ENCODE peak calls at places on chromosomes 16 and 17, in ten cellular contexts. R is pulmonary artery endothelial cell; H is heart right ventricle; J is colonic mucosa; E is naive thymus-derived CD8-positive, alpha-beta T cell; Q is hepatic stellate cell; F is NCI-H1092; C is lung microvascular endothelial cell; O is lower leg skin; B is cardiac muscle cell. K is an unnamed sample.

GRCh38 chr17:1959871-1960569 is 65.1 kb downstream of the RTN4RL1 start:
- DNase-seq in R (no peak), H (no peak), J (no peak), E (no peak), Q (no peak), F (no peak), C (no peak), O (no peak), B (peak), K (no peak)

GRCh38 chr16:52526830-52527229 is 20.1 kb downstream of the TOX3 start:
- DNase-seq in R (no peak), H (no peak), J (no peak), E (no peak), Q (no peak), F (no peak), C (no peak), O (no peak), B (no peak), K (no peak)

GRCh38 chr17:48623583-48623982 is 2.6 kb downstream of the HOXB9 start:
- DNase-seq in R (no peak), H (no peak), J (no peak), E (no peak), Q (no peak), F (no peak), C (no peak), O (no peak), B (no peak), K (no peak)

GRCh38 chr17:12743046-12743445 is 46.3 kb upstream of the ARHGAP44 start:
- DNase-seq in R (no peak), H (no peak), J (peak), E (no peak), Q (no peak), F (no peak), C (no peak), O (no peak), B (peak), K (no peak)

GRCh38 chr17:77407321-77408277 is 266.8 kb downstream of the SEC14L1 start:
- DNase-seq in R (no peak), H (no peak), J (no peak), E (no peak), Q (no peak), F (no peak), C (no peak), O (no peak), B (no peak), K (no peak)

GRCh38 chr16:11735801-11736200 is 6.9 kb downstream of the TXNDC11 start:
- DNase-seq in R (no peak), H (no peak), J (no peak), E (no peak), Q (no peak), F (no peak), C (no peak), O (peak), B (no peak), K (no peak)

GRCh38 chr17:74995847-74996246 is 8.4 kb downstream of the CDR2L start:
- DNase-seq in R (no peak), H (no peak), J (no peak), E (no peak), Q (no peak), F (no peak), C (no peak), O (no peak), B (no peak), K (no peak)

GRCh38 chr17:30238387-30239088 is 3.0 kb upstream of the SLC6A4 start:
- DNase-seq in R (no peak), H (no peak), J (no peak), E (no peak), Q (no peak), F (no peak), C (no peak), O (peak), B (no peak), K (no peak)

GRCh38 chr16:46768809-46769208 is 20.7 kb upstream of the MYLK3 start:
- DNase-seq in R (no peak), H (no peak), J (no peak), E (no peak), Q (no peak), F (peak), C (no peak), O (no peak), B (no peak), K (no peak)

GRCh38 chr16:66369055-66369592 is 2.6 kb downstream of the CDH5 start:
- DNase-seq in R (no peak), H (no peak), J (no peak), E (no peak), Q (no peak), F (no peak), C (peak), O (no peak), B (peak), K (no peak)

GRCh38 chr17:37744961-37745800 is at the start of gene HNF1B:
- DNase-seq in R (no peak), H (no peak), J (peak), E (no peak), Q (no peak), F (no peak), C (no peak), O (no peak), B (no peak), K (no peak)

GRCh38 chr16:59878479-59878878 is 1144.4 kb upstream of the GOT2 start:
- DNase-seq in R (no peak), H (no peak), J (no peak), E (no peak), Q (no peak), F (no peak), C (no peak), O (no peak), B (peak), K (no peak)

GRCh38 chr17:69268442-69269068 is 39.9 kb upstream of the ABCA10 start:
- DNase-seq in R (no peak), H (no peak), J (no peak), E (no peak), Q (no peak), F (no peak), C (no peak), O (no peak), B (peak), K (no peak)

GRCh38 chr16:83577201-83577600 is 230.6 kb upstream of the HSBP1 start:
- DNase-seq in R (no peak), H (no peak), J (no peak), E (no peak), Q (no peak), F (no peak), C (no peak), O (peak), B (no peak), K (no peak)

K was measured in activated gamma-delta T cell.